ENCODE peak calls at places on chromosomes 13 and 19, in four cellular contexts. X is AG08395; S is activated naive CD8-positive, alpha-beta T cell treated with anti-CD3 and anti-CD28 coated beads for 36 hours; I is midbrain. Y is an unnamed sample.

GRCh38 chr19:5828661-5829566 is 10.6 kb downstream of the FUT6 start:
- DNase-seq in X (no peak), S (peak), I (no peak), Y (no peak)

GRCh38 chr13:106348032-106348431 is 187.4 kb downstream of the EFNB2 start:
- DNase-seq in X (peak), S (no peak), I (no peak), Y (peak)

GRCh38 chr13:110405597-110406450 is 98.7 kb downstream of the COL4A2 start:
- DNase-seq in X (peak), S (peak), I (no peak), Y (no peak)

GRCh38 chr19:12778020-12778904 is 2.9 kb upstream of the HOOK2 start:
- DNase-seq in X (peak), S (peak), I (no peak), Y (no peak)

GRCh38 chr13:31395090-31395489 is 195.3 kb downstream of the B3GLCT start:
- DNase-seq in X (no peak), S (no peak), I (no peak), Y (no peak)

GRCh38 chr13:50149932-50150331 is 134.7 kb downstream of the KCNRG start:
- DNase-seq in X (no peak), S (no peak), I (no peak), Y (no peak)

GRCh38 chr13:21435710-21436151 is 23.4 kb downstream of the ZDHHC20 start:
- DNase-seq in X (peak), S (peak), I (no peak), Y (peak)

GRCh38 chr19:35545855-35546381 is 492 bp downstream of the TMEM147 start:
- DNase-seq in X (peak), S (peak), I (no peak), Y (no peak)

GRCh38 chr19:45995715-45996385 is 583 bp downstream of the CCDC61 start:
- DNase-seq in X (no peak), S (no peak), I (no peak), Y (no peak)

GRCh38 chr19:33442706-33443105 is 69.2 kb downstream of the CEBPG start:
- DNase-seq in X (no peak), S (no peak), I (no peak), Y (no peak)

GRCh38 chr19:40605201-40605971 is 4.2 kb downstream of the LTBP4 start:
- DNase-seq in X (peak), S (peak), I (peak), Y (peak)

GRCh38 chr13:33927315-33927714 is 109.4 kb downstream of the RFC3 start:
- DNase-seq in X (peak), S (no peak), I (no peak), Y (peak)

Y was measured in COLO829.